ENCODE peak calls at places on chromosomes 7 and 10, in six cellular contexts. T, M, I, G, X and U are unnamed samples. For H3K27me3, the result is how much of the 10 kb centered on the place peaks cover.

GRCh38 chr7:87505557-87506242 is 30.2 kb upstream of the ABCB4 start:
- DNase-seq in T (no peak), M (no peak), I (no peak), G (no peak), X (no peak), U (no peak)

GRCh38 chr10:11256896-11257295 is 239.2 kb downstream of the CELF2 start:
- DNase-seq in T (no peak), M (no peak), I (no peak), G (no peak), X (no peak), U (no peak)

GRCh38 chr7:151179287-151179860 is 7.7 kb downstream of the ASB10 start:
- DNase-seq in T (no peak), M (no peak), I (no peak), G (no peak), X (no peak), U (no peak)

GRCh38 chr10:2146079-2146478 is 408.8 kb upstream of the ADARB2 start:
- DNase-seq in T (no peak), M (no peak), I (no peak), G (no peak), X (no peak), U (peak)

GRCh38 chr7:134547738-134548054 is 1.2 kb upstream of the AKR1B15 start:
- DNase-seq in T (peak), M (no peak), I (peak), G (no peak), X (peak), U (peak)

GRCh38 chr7:23473848-23474097 is 3.5 kb upstream of the IGF2BP3 start:
- DNase-seq in T (no peak), M (no peak), I (no peak), G (no peak), X (no peak), U (no peak)

GRCh38 chr7:32206987-32207386 is 136.8 kb upstream of the PDE1C start:
- DNase-seq in T (no peak), M (no peak), I (peak), G (no peak), X (no peak), U (peak)

GRCh38 chr10:48639646-48640045 is 34.8 kb upstream of the ARHGAP22 start:
- DNase-seq in T (no peak), M (no peak), I (no peak), G (no peak), X (no peak), U (no peak)

GRCh38 chr7:34036069-34036920 is 131.0 kb downstream of the BMPER start:
- DNase-seq in T (peak), M (no peak), I (peak), G (no peak), X (no peak), U (peak)

GRCh38 chr7:100626530-100627237 is 14.3 kb downstream of the MOSPD3 start:
- DNase-seq in T (peak), M (peak), I (peak), G (peak), X (peak), U (peak)

DNA sequence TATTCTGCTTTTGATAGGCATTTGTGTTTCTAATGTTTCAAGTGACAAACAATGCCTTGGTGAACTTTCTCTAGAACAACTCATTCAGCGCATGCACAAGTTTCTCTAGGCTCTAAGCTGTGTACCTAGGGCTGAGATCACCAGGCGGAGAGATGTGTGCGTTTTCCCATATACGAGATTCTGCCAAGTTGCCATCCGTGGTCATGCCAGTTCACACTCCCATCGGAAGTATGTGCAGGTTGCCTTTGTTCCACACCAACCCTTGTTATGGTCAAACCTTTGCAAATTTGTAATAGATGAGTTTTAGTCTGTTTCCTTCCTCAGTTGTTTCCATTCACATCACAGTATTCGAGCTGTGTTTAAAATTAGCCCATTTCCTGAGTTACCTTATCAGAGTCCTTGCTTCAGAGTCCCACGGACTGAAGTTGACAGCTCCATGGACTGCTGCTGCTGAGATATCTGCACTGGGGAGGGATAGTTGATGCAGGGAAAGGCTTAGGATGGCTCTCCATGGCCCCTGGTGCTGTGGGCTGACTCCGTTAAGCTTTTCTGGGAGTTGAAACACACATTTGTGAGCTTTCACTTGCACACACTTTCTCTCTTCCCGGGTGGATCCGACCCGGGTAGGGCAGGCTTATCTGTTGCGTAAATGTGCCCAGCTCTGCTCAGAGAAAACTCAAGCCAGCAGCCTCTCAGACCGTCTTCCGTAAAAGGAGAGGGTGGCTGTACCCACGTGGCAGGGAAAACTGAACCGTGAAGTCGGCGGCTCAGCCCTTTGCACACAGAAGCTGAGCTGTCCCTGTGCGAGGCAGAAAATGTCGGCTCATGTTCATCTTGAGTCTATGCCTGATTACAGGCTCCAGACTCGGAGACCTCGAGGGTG is 49.4 kb downstream of the HK1 start:
- DNase-seq in T (peak), M (peak), I (no peak), G (no peak), X (peak), U (peak)
- TF ChIP-seq POLR2A in T (no peak), M (no peak), I (no peak), G (no peak), X (peak), U (no peak)

DNA sequence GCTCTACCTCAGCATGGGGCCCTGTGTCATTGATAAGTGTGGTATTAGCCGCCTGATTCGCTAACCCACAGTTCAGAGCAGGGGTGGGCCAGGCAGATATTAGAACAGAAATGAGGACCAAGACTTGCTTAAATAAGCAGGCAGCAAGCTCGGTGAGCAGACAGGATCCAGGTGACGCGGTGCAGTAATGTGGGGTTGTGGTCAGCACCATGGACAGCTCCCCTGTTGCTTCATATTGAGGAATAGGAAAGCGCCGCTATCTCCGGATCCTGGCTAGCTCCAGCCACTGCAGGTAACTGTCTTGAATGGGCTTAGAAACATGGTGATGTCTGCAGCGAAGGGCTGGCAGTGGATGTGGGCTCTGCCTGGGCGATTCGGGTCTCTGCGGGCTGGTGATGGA is 51.3 kb upstream of the GPR26 start:
- DNase-seq in T (peak), M (no peak), I (peak), G (peak), X (no peak), U (peak)
- H3K27me3 ChIP-seq in T (under half), M (under half), I (under half), G (under half), X (under half), U (under half)

GRCh38 chr10:22042557-22043326 is 39.2 kb upstream of the DNAJC1 start:
- DNase-seq in T (no peak), M (no peak), I (peak), G (no peak), X (no peak), U (no peak)

GRCh38 chr10:22047812-22048211 is 44.3 kb upstream of the DNAJC1 start:
- DNase-seq in T (no peak), M (no peak), I (no peak), G (no peak), X (no peak), U (no peak)

DNA sequence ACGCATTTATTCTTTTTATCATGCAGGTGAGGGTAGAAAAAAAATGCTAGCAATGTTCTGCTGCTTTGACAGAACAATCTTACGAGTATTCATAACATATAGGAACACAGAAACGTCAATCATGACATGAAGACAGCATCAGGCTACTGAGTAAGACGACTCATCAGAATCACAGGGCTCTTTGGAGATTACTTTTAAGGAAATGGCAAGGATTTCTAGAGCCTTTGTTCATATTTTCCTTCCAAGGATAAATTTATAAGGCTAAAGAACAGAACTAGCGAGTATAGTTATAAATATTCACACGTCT is 39.8 kb upstream of the DNAJC1 start:
- DNase-seq in T (no peak), M (no peak), I (no peak), G (no peak), X (no peak), U (no peak)
- TF ChIP-seq EP300 in T (no peak), M (no peak), I (no peak), G (no peak), X (no peak), U (no peak)

DNA sequence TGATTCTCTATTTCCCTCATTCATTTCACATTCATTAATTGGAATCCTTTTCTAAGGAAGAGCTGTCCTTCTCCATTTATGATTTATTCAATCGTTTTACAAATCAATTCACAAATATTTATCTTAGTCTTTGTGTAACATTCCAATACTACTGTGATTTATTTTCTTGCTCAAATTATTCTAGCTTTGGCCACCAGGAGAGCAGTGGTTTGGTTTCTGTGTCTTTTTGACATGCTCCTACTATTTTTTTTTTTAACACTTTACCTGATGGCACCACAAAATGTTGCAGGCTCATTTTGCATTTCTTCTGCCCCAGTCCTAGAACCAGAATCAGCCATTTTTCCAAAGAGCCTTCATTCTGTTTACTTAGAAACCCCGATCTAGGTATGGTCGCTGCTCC is 13.3 kb upstream of the RBM33 start:
- DNase-seq in T (no peak), M (no peak), I (no peak), G (no peak), X (no peak), U (no peak)
- TF ChIP-seq POLR2A in T (no peak), M (no peak), I (no peak), G (no peak), X (no peak), U (no peak)

DNA sequence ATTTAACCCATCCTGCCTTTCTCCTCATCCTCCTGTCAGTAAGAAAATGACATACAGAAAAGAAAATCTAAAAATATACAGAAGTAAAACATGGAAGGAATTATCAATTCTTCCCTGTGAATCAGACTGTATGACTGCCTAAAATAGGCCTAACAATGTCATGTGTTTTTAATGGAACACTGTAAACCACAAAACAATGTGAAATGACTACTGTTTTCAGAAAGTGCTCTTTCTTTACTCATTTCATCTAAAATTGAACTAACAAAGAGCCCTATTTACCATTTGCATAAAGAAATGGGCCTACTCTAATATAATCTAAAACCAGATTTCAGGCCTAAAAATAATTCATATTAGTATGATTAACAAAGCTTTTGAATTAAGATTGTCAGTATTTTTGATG is 35.7 kb downstream of the SEMA3E start:
- DNase-seq in T (no peak), M (no peak), I (no peak), G (no peak), X (no peak), U (no peak)
- H3K27me3 ChIP-seq in T (under half), M (under half), I (under half), G (under half), X (under half), U (under half)

GRCh38 chr7:106022193-106022821 is 59.2 kb downstream of the CDHR3 start:
- DNase-seq in T (peak), M (no peak), I (no peak), G (no peak), X (no peak), U (no peak)
- TF ChIP-seq EP300 in T (no peak), M (no peak), I (no peak), G (no peak), X (no peak), U (no peak)

GRCh38 chr10:124418726-124419501 is at the start of gene OAT:
- DNase-seq in T (peak), M (peak), I (peak), G (peak), X (peak), U (peak)
- TF ChIP-seq POLR2A in T (no peak), M (peak), I (peak), G (peak), X (peak), U (peak)

DNA sequence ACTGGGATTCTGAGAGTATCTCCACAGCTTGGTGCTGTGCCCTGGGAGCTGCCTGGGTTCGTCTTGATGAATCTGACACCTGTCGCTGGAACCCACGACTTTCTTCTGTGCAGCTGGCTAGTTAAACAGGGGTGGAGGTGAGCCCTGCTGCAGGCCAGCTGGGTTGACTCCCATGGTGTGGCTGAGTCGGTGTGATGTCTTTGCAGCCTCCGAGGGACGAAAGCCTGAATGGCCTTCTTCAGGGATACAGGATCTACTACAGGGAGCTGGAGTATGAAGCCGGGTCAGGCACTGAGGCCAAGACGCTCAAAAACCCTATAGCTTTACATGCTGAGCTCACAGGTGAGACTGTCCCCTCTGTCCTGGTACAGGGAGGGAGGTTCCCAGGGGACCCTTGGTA is 508.1 kb upstream of the FOXK1 start:
- DNase-seq in T (no peak), M (no peak), I (no peak), G (no peak), X (no peak), U (no peak)
- H3K27me3 ChIP-seq in T (under half), M (under half), I (under half), G (under half), X (under half), U (under half)

GRCh38 chr7:148014473-148014872 is 576.1 kb upstream of the C7orf33 start:
- DNase-seq in T (no peak), M (no peak), I (no peak), G (no peak), X (no peak), U (no peak)
- TF ChIP-seq EP300 in T (no peak), M (no peak), I (no peak), G (no peak), X (no peak), U (no peak)